ENCODE peak calls at places on chromosomes 16 and 17, in nine cellular contexts. O is pancreas, U is psoas muscle, R is PC-9, Z is stomach, N is A549, V is tibial artery, A is brain microvascular endothelial cell, D is neuronal stem cell. G is an unnamed sample.

GRCh38 chr17:82922646-82923045 is 82.8 kb upstream of the ZNF750 start:
- DNase-seq in D (no peak), O (peak), R (no peak), V (no peak), U (peak), A (no peak), Z (no peak), N (no peak), G (peak)

GRCh38 chr16:259814-260253 is 15.9 kb downstream of the RGS11 start:
- DNase-seq in R (no peak), V (no peak), A (no peak), D (no peak), N (no peak), Z (no peak), U (no peak), O (no peak), G (no peak)

GRCh38 chr16:28563218-28563617 is 9.5 kb downstream of the SGF29 start:
- DNase-seq in A (no peak), O (no peak), V (no peak), D (no peak), R (no peak), Z (no peak), N (no peak), U (no peak), G (no peak)

GRCh38 chr17:43006639-43007551 is at the start of gene IFI35:
- DNase-seq in N (peak), A (peak), U (peak), D (no peak), Z (peak), R (peak), V (peak), O (peak), G (peak)

GRCh38 chr17:752620-753219 is 656 bp upstream of the GEMIN4 start:
- DNase-seq in O (peak), V (peak), A (peak), U (peak), Z (peak), R (no peak), N (peak), D (no peak), G (peak)

GRCh38 chr17:59845595-59846390 is 47.0 kb downstream of the TUBD1 start:
- DNase-seq in N (peak), D (no peak), Z (peak), A (peak), U (peak), V (peak), R (peak), O (peak), G (no peak)

GRCh38 chr17:68172461-68172954 is 75.3 kb upstream of the AMZ2 start:
- DNase-seq in U (peak), Z (peak), O (peak), D (peak), A (peak), N (peak), R (peak), V (peak), G (peak)

GRCh38 chr17:2723997-2724782 is 12.6 kb upstream of the CLUH start:
- DNase-seq in Z (no peak), A (no peak), N (no peak), O (no peak), D (peak), U (peak), V (no peak), R (no peak), G (no peak)

GRCh38 chr16:10314811-10315210 is 71.0 kb upstream of the ATF7IP2 start:
- DNase-seq in R (no peak), U (no peak), D (no peak), Z (no peak), O (no peak), N (no peak), V (no peak), A (peak), G (no peak)

GRCh38 chr17:75191584-75191983 is 8.8 kb upstream of the SUMO2 start:
- DNase-seq in D (no peak), R (no peak), O (no peak), V (no peak), A (no peak), N (no peak), U (no peak), Z (no peak), G (no peak)

GRCh38 chr16:30185141-30185682 is 1.8 kb downstream of the CORO1A start:
- DNase-seq in N (no peak), A (no peak), O (no peak), V (no peak), U (peak), Z (no peak), D (no peak), R (no peak), G (peak)

GRCh38 chr17:49386373-49386772 is 24.3 kb upstream of the ZNF652 start:
- DNase-seq in N (no peak), Z (no peak), V (no peak), U (no peak), R (no peak), D (no peak), A (no peak), O (no peak), G (no peak)

GRCh38 chr16:71357681-71358080 is 842 bp upstream of the CALB2 start:
- DNase-seq in R (peak), D (no peak), O (no peak), U (no peak), V (no peak), Z (no peak), A (no peak), N (no peak), G (no peak)

GRCh38 chr16:60907645-60908044 is 1128.6 kb downstream of the CDH8 start:
- DNase-seq in N (no peak), Z (no peak), R (no peak), U (no peak), V (no peak), A (no peak), D (no peak), O (no peak), G (no peak)

GRCh38 chr17:48564200-48565023 is 13.7 kb downstream of the HOXB4 start:
- DNase-seq in Z (no peak), D (no peak), R (no peak), U (no peak), V (no peak), A (no peak), O (no peak), N (no peak), G (no peak)

GRCh38 chr16:50809561-50809960 is 67.7 kb downstream of the CYLD start:
- DNase-seq in D (no peak), O (no peak), N (no peak), V (no peak), R (no peak), U (no peak), Z (no peak), A (no peak), G (no peak)

GRCh38 chr17:62892870-62893338 is 73.1 kb upstream of the TANC2 start:
- DNase-seq in D (no peak), A (peak), V (peak), N (peak), O (no peak), R (peak), U (no peak), Z (peak), G (no peak)

GRCh38 chr17:37768438-37768837 is 23.6 kb upstream of the HNF1B start:
- DNase-seq in A (no peak), V (no peak), O (no peak), R (no peak), D (no peak), Z (no peak), U (no peak), N (no peak), G (no peak)

GRCh38 chr17:33977729-33978514 is 277.2 kb upstream of the CCL2 start:
- DNase-seq in N (no peak), O (no peak), D (no peak), A (no peak), V (no peak), U (peak), Z (no peak), R (no peak), G (no peak)

GRCh38 chr17:50608700-50609375 is 25.8 kb upstream of the ABCC3 start:
- DNase-seq in O (no peak), N (no peak), Z (no peak), U (no peak), R (no peak), D (no peak), A (no peak), V (no peak), G (no peak)

GRCh38 chr16:19874816-19875546 is 9.7 kb downstream of the GPRC5B start:
- DNase-seq in O (no peak), Z (no peak), D (no peak), A (no peak), R (no peak), V (no peak), U (no peak), N (no peak), G (no peak)

GRCh38 chr17:58476812-58477211 is 11.4 kb downstream of the HSF5 start:
- DNase-seq in U (no peak), N (no peak), O (no peak), R (no peak), D (no peak), V (no peak), A (no peak), Z (no peak), G (no peak)

GRCh38 chr17:564526-564925 is 150.1 kb downstream of the VPS53 start:
- DNase-seq in A (no peak), D (no peak), O (no peak), U (no peak), V (no peak), R (no peak), N (no peak), Z (no peak), G (no peak)

GRCh38 chr17:51926448-51926847 is 232.1 kb downstream of the CA10 start:
- DNase-seq in U (no peak), A (no peak), Z (no peak), D (no peak), N (no peak), V (no peak), O (no peak), R (no peak), G (no peak)

GRCh38 chr16:75460441-75460840 is 4.0 kb downstream of the TMEM170A start:
- DNase-seq in Z (no peak), R (no peak), V (no peak), N (no peak), U (no peak), D (peak), A (no peak), O (no peak), G (no peak)

GRCh38 chr17:37100231-37100630 is 151.5 kb downstream of the AATF start:
- DNase-seq in U (no peak), V (no peak), O (no peak), Z (no peak), D (no peak), R (no peak), A (no peak), N (no peak), G (no peak)

GRCh38 chr17:79600613-79601221 is 10.1 kb downstream of the RBFOX3 start:
- DNase-seq in U (no peak), O (no peak), Z (no peak), D (no peak), A (no peak), V (no peak), N (no peak), R (no peak), G (no peak)

GRCh38 chr17:73902416-73903181 is 258.4 kb upstream of the SDK2 start:
- DNase-seq in D (no peak), N (no peak), O (no peak), U (no peak), V (peak), Z (no peak), R (no peak), A (no peak), G (no peak)

GRCh38 chr16:67528222-67528869 is at the start of gene RIPOR1:
- DNase-seq in R (no peak), O (peak), V (no peak), A (no peak), Z (peak), U (peak), D (peak), N (peak), G (no peak)

GRCh38 chr16:56824335-56824734 is 40.7 kb upstream of the SLC12A3 start:
- DNase-seq in R (no peak), Z (peak), V (no peak), A (no peak), O (no peak), N (peak), D (no peak), U (no peak), G (no peak)

GRCh38 chr17:49993423-49994037 is 1.5 kb downstream of the DLX3 start:
- DNase-seq in R (no peak), V (no peak), A (no peak), N (no peak), Z (peak), D (no peak), U (no peak), O (no peak), G (no peak)

GRCh38 chr16:64089697-64090096 is 1032.2 kb downstream of the CDH11 start:
- DNase-seq in N (no peak), U (no peak), D (peak), A (peak), Z (no peak), O (no peak), R (no peak), V (no peak), G (no peak)

GRCh38 chr17:83080641-83081560 is 1.5 kb downstream of the METRNL start:
- DNase-seq in D (no peak), R (no peak), N (no peak), A (no peak), U (peak), Z (peak), V (no peak), O (no peak), G (no peak)

GRCh38 chr17:44220211-44221071 is 966 bp upstream of the UBTF start:
- DNase-seq in U (peak), A (no peak), D (peak), R (no peak), Z (peak), O (peak), N (no peak), V (peak), G (peak)

GRCh38 chr17:33310296-33310695 is 17.2 kb upstream of the ASIC2 start:
- DNase-seq in O (no peak), R (no peak), U (no peak), V (no peak), A (no peak), N (no peak), D (no peak), Z (no peak), G (no peak)

GRCh38 chr16:81447383-81448101 is 2.9 kb downstream of the CMIP start:
- DNase-seq in R (peak), V (no peak), N (no peak), D (no peak), Z (peak), O (peak), A (no peak), U (no peak), G (no peak)

GRCh38 chr16:87487361-87487924 is 5.4 kb downstream of the ZCCHC14 start:
- DNase-seq in A (no peak), V (peak), D (peak), N (no peak), Z (peak), R (no peak), O (peak), U (peak), G (peak)

GRCh38 chr16:49675417-49675816 is 180.5 kb downstream of the ZNF423 start:
- DNase-seq in A (no peak), O (no peak), N (no peak), V (no peak), R (no peak), D (no peak), U (no peak), Z (no peak), G (no peak)

GRCh38 chr16:17563340-17563739 is 92.6 kb upstream of the XYLT1 start:
- DNase-seq in A (no peak), N (no peak), R (no peak), Z (no peak), D (no peak), U (no peak), O (no peak), V (no peak), G (no peak)

DNA sequence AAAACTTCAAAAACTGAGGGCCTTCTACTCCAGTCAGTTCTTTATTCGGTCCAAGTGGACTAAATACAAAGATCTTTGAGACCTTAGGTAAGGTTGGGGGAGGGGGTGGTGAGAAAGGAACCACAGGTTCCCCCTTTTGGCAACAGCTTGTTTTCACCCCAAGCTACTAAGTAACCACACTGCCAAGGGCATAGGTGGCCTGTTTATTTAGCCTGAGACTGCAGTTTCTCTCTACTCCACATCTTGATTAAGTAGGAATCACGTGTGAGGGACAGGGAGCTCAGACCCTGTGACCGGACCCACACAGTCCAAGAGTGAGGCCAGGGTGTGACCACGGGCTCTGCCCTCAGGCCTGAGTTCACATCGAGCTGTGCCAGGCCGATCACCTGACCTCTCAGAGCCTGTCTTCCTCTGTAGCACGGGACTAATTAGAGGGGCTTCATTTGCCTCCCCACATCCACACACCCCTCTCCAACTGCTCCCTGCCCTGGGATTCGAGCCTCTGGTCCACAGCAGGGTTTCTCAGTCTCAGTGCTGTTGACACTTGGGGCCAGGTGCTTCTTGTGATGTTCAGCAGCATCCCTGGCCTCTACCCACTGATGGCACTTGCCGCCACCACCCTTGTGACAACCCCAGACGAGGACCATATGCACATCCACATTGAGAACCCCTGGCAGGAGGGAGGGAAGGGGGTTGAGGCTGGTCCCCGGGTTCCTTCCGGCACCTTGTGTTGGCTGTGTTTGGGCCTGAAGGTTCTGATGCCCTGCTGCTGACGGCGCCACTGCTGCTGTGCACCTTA is 17.8 kb downstream of the ST6GALNAC2 start:
- DNase-seq in Z (peak), N (no peak), R (no peak), U (no peak), D (no peak), O (no peak), A (no peak), V (no peak), G (peak)
- H3K27ac ChIP-seq in Z (peak), N (no peak), R (no peak), U (no peak), D (no peak), O (peak), A (no peak), V (no peak), G (peak)

GRCh38 chr17:10193632-10194031 is 4.8 kb downstream of the GAS7 start:
- DNase-seq in A (no peak), D (no peak), O (no peak), N (no peak), R (no peak), U (no peak), V (no peak), Z (no peak), G (no peak)

GRCh38 chr17:10192963-10193362 is 5.4 kb downstream of the GAS7 start:
- DNase-seq in V (peak), O (no peak), N (no peak), U (peak), D (no peak), R (no peak), A (peak), Z (no peak), G (no peak)

GRCh38 chr17:10196384-10196783 is 2.0 kb downstream of the GAS7 start:
- DNase-seq in A (no peak), N (no peak), O (no peak), R (no peak), U (no peak), D (no peak), Z (no peak), V (no peak), G (no peak)

GRCh38 chr17:10195090-10195489 is 3.3 kb downstream of the GAS7 start:
- DNase-seq in R (no peak), A (no peak), Z (no peak), O (no peak), V (no peak), N (no peak), U (no peak), D (no peak), G (no peak)

GRCh38 chr17:10192500-10192899 is 5.9 kb downstream of the GAS7 start:
- DNase-seq in O (no peak), R (no peak), A (no peak), V (no peak), U (no peak), D (no peak), N (no peak), Z (no peak), G (no peak)
- H3K27ac ChIP-seq in O (no peak), R (no peak), A (no peak), V (no peak), U (no peak), D (peak), N (no peak), Z (no peak), G (peak)

DNA sequence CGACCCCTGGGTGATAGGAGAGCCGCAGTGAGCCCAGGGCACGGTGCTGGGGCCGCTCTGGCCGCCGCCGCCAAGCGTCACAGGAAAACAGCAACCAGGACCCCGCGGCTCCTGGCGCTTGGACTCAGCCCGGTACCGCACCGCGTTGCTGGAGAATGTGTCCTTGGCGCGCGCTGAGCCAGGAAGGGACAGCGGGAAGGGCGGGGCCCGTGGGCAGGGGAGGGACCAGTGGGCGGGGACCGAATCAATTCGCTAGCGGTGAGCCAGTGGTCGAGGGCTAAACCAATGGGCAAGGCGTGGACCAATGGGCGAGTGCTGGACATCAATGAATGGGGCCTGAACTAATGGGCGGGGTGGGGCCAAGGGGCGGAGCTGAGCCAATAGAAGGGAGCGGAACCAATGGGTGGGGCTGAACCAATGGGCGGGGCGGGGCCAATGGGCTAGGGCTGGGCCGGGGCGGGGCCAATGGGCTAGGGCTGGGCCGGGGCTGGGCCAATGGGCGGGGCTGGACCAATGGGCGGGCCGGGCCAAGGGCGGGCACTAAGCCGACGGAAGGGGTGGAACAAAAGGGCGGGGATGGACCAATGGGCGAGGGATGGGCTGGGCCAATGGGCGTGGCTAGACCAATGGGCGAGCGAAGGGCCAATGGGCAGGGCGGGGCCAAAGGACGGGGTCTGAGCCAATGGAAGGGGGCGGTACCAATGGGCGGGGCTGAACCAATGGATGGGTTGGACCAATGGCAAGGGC is 6.3 kb upstream of the FLYWCH1 start:
- DNase-seq in R (peak), O (peak), A (peak), N (peak), Z (peak), V (peak), U (peak), D (peak), G (peak)
- H3K27ac ChIP-seq in R (peak), O (peak), A (peak), N (peak), Z (peak), V (peak), U (peak), D (peak), G (peak)

GRCh38 chr17:19238167-19238505 is 970 bp downstream of the EPN2 start:
- DNase-seq in O (peak), U (peak), D (peak), R (no peak), V (peak), Z (peak), A (no peak), N (peak), G (peak)
- H3K27ac ChIP-seq in O (peak), U (peak), D (no peak), R (peak), V (peak), Z (peak), A (no peak), N (peak), G (peak)

GRCh38 chr17:40015005-40015997 is at the start of gene CSF3:
- DNase-seq in U (peak), O (no peak), N (no peak), R (no peak), A (no peak), D (no peak), Z (peak), V (no peak), G (peak)
- H3K27ac ChIP-seq in U (peak), O (no peak), N (peak), R (no peak), A (no peak), D (no peak), Z (no peak), V (peak), G (peak)

G was measured in left lung.